ENCODE peak calls at places on chromosome 18, in four cellular contexts. A, I, W and Y are unnamed samples.

GRCh38 chr18:36675076-36675475 is 153.7 kb downstream of the TPGS2 start:
- DNase-seq in I (no peak), W (no peak), A (no peak), Y (no peak)

GRCh38 chr18:35284846-35285245 is 5.2 kb downstream of the ZSCAN30 start:
- DNase-seq in W (no peak), I (no peak), A (no peak), Y (no peak)

GRCh38 chr18:30522288-30522929 is 520.1 kb downstream of the DSC3 start:
- DNase-seq in I (no peak), A (no peak), W (no peak), Y (no peak)

GRCh38 chr18:11791131-11791530 is 60.1 kb upstream of the CHMP1B start:
- DNase-seq in I (no peak), W (no peak), A (no peak), Y (no peak)

GRCh38 chr18:12904012-12904516 is 20.0 kb upstream of the PTPN2 start:
- DNase-seq in W (peak; percentile 20), I (peak; percentile 59), A (no peak), Y (no peak)

GRCh38 chr18:54119524-54120019 is 104.9 kb downstream of the MBD2 start:
- DNase-seq in I (no peak), A (peak; percentile 28), W (peak; percentile 51), Y (no peak)

GRCh38 chr18:9079863-9080528 is 22.5 kb upstream of the NDUFV2 start:
- DNase-seq in W (no peak), I (no peak), A (no peak), Y (no peak)

GRCh38 chr18:51211552-51211951 is 14.1 kb upstream of the MEX3C start:
- DNase-seq in I (peak; percentile 52), A (no peak), W (peak; percentile 94), Y (no peak)

GRCh38 chr18:61896767-61897166 is 4.0 kb upstream of the RNF152 start:
- DNase-seq in I (peak; percentile 55), A (no peak), W (peak; percentile 78), Y (peak; percentile 90)

GRCh38 chr18:63619661-63620060 is 24.4 kb downstream of the SERPINB4 start:
- DNase-seq in W (no peak), A (no peak), I (no peak), Y (no peak)

GRCh38 chr18:832085-832681 is 20.1 kb upstream of the YES1 start:
- DNase-seq in W (no peak), I (peak; percentile 48), A (peak; percentile 20), Y (no peak)

GRCh38 chr18:80148316-80149199 is 39.5 kb downstream of the ADNP2 start:
- DNase-seq in A (no peak), W (no peak), I (peak; percentile 51), Y (no peak)